ENCODE peak calls at places on chromosomes 11 and 22, in nine cellular contexts. F is T-helper 17 cell; X is naive thymus-derived CD8-positive, alpha-beta T cell; G is natural killer cell; N is CD8-positive, alpha-beta T cell; C is left lobe of liver; D is left lung; I is Right ventricle myocardium superior; Y is body of pancreas. B is an unnamed sample.

GRCh38 chr11:31218847-31219246 is 150.7 kb downstream of the DCDC1 start:
- ATAC-seq in F (no peak), X (no peak), G (no peak), N (no peak), C (no peak), D (no peak), I (no peak), Y (no peak), B (peak)

GRCh38 chr11:5922749-5923426 is 19.2 kb upstream of the OR56A3 start:
- ATAC-seq in F (no peak), X (no peak), G (no peak), N (no peak), C (no peak), D (no peak), I (no peak), Y (no peak), B (peak)

GRCh38 chr11:132541794-132542193 is 990.5 kb downstream of the OPCML start:
- ATAC-seq in F (no peak), X (no peak), G (no peak), N (no peak), C (no peak), D (no peak), I (no peak), Y (no peak), B (no peak)

GRCh38 chr22:22776121-22776520 is 111.5 kb upstream of the IGLL5 start:
- ATAC-seq in F (no peak), X (no peak), G (no peak), N (no peak), C (no peak), D (no peak), I (no peak), Y (no peak), B (no peak)

GRCh38 chr11:78822931-78823423 is 248.3 kb upstream of the NARS2 start:
- ATAC-seq in F (no peak), X (no peak), G (no peak), N (no peak), C (no peak), D (peak), I (peak), Y (peak), B (no peak)

GRCh38 chr11:123233280-123233977 is 38.4 kb upstream of the CLMP start:
- ATAC-seq in F (no peak), X (peak), G (peak), N (peak), C (no peak), D (no peak), I (peak), Y (no peak), B (no peak)

GRCh38 chr22:50281957-50282356 is 11.8 kb upstream of the MAPK11 start:
- ATAC-seq in F (no peak), X (no peak), G (no peak), N (no peak), C (peak), D (peak), I (peak), Y (peak), B (peak)

GRCh38 chr22:36628561-36629060 is 74.9 kb downstream of the CACNG2 start:
- ATAC-seq in F (no peak), X (no peak), G (no peak), N (no peak), C (no peak), D (no peak), I (no peak), Y (no peak), B (no peak)

GRCh38 chr11:109236696-109237095 is 185.3 kb upstream of the C11orf87 start:
- ATAC-seq in F (no peak), X (no peak), G (no peak), N (no peak), C (no peak), D (peak), I (no peak), Y (peak), B (peak)

GRCh38 chr11:110173775-110174644 is 80.8 kb downstream of the ZC3H12C start:
- ATAC-seq in F (peak), X (peak), G (peak), N (peak), C (peak), D (peak), I (peak), Y (peak), B (peak)

GRCh38 chr11:7462706-7463105 is 22.6 kb upstream of the OLFML1 start:
- ATAC-seq in F (no peak), X (no peak), G (no peak), N (no peak), C (no peak), D (no peak), I (no peak), Y (no peak), B (no peak)

GRCh38 chr11:44877908-44878459 is 72.7 kb downstream of the TP53I11 start:
- ATAC-seq in F (no peak), X (no peak), G (no peak), N (no peak), C (no peak), D (no peak), I (no peak), Y (no peak), B (no peak)

GRCh38 chr11:134663506-134664313 is 251.7 kb upstream of the B3GAT1 start:
- ATAC-seq in F (no peak), X (no peak), G (no peak), N (no peak), C (no peak), D (no peak), I (no peak), Y (no peak), B (no peak)

GRCh38 chr11:78711732-78712131 is 137.1 kb upstream of the NARS2 start:
- ATAC-seq in F (no peak), X (no peak), G (no peak), N (no peak), C (no peak), D (no peak), I (no peak), Y (no peak), B (no peak)

GRCh38 chr11:48055292-48056132 is 75.2 kb downstream of the PTPRJ start:
- ATAC-seq in F (peak), X (peak), G (peak), N (peak), C (peak), D (peak), I (no peak), Y (peak), B (peak)

GRCh38 chr22:23583836-23584235 is 3.7 kb upstream of the IGLL1 start:
- ATAC-seq in F (no peak), X (no peak), G (no peak), N (no peak), C (no peak), D (no peak), I (no peak), Y (no peak), B (peak)

GRCh38 chr11:3095712-3096361 is 38.6 kb upstream of the CARS1 start:
- ATAC-seq in F (no peak), X (no peak), G (no peak), N (no peak), C (no peak), D (peak), I (peak), Y (peak), B (no peak)

GRCh38 chr11:4098026-4098621 is 3.5 kb downstream of the RRM1 start:
- ATAC-seq in F (no peak), X (no peak), G (no peak), N (no peak), C (no peak), D (no peak), I (no peak), Y (no peak), B (no peak)

GRCh38 chr22:23847991-23848864 is 9.4 kb upstream of the DERL3 start:
- ATAC-seq in F (no peak), X (no peak), G (no peak), N (no peak), C (no peak), D (no peak), I (no peak), Y (no peak), B (no peak)

GRCh38 chr11:102637731-102638130 is 12.6 kb upstream of the MMP20 start:
- ATAC-seq in F (no peak), X (no peak), G (no peak), N (no peak), C (peak), D (peak), I (no peak), Y (no peak), B (peak)

GRCh38 chr11:43868852-43869567 is 11.6 kb upstream of the ALKBH3 start:
- ATAC-seq in F (peak), X (peak), G (peak), N (peak), C (peak), D (peak), I (no peak), Y (no peak), B (no peak)

GRCh38 chr22:37020192-37020479 is 594 bp downstream of the MPST start:
- ATAC-seq in F (no peak), X (no peak), G (peak), N (no peak), C (peak), D (peak), I (peak), Y (peak), B (peak)

GRCh38 chr11:103529217-103529684 is 420.0 kb downstream of the DYNC2H1 start:
- ATAC-seq in F (no peak), X (no peak), G (no peak), N (no peak), C (no peak), D (no peak), I (peak), Y (no peak), B (peak)

GRCh38 chr11:73317803-73318202 is 9.7 kb downstream of the ARHGEF17 start:
- ATAC-seq in F (no peak), X (no peak), G (no peak), N (no peak), C (no peak), D (no peak), I (peak), Y (no peak), B (no peak)

GRCh38 chr11:101446238-101446637 is 137.6 kb downstream of the TRPC6 start:
- ATAC-seq in F (no peak), X (no peak), G (no peak), N (no peak), C (no peak), D (no peak), I (no peak), Y (no peak), B (no peak)

GRCh38 chr11:82045748-82046457 is 687.8 kb downstream of the FAM181B start:
- ATAC-seq in F (no peak), X (no peak), G (no peak), N (no peak), C (no peak), D (no peak), I (no peak), Y (no peak), B (no peak)

GRCh38 chr22:50057868-50058311 is at the start of gene TTLL8:
- ATAC-seq in F (no peak), X (peak), G (no peak), N (no peak), C (no peak), D (no peak), I (no peak), Y (no peak), B (no peak)

GRCh38 chr11:91761406-91762027 is 463.1 kb upstream of the FAT3 start:
- ATAC-seq in F (no peak), X (no peak), G (no peak), N (no peak), C (no peak), D (no peak), I (no peak), Y (no peak), B (no peak)

GRCh38 chr11:61515686-61516085 is 7.1 kb downstream of the LRRC10B start:
- ATAC-seq in F (no peak), X (no peak), G (no peak), N (no peak), C (no peak), D (no peak), I (no peak), Y (no peak), B (no peak)

GRCh38 chr11:8056810-8057463 is 24.1 kb upstream of the TUB start:
- ATAC-seq in F (no peak), X (no peak), G (no peak), N (no peak), C (peak), D (peak), I (peak), Y (peak), B (no peak)

GRCh38 chr11:11535611-11536010 is 86.2 kb downstream of the GALNT18 start:
- ATAC-seq in F (no peak), X (no peak), G (no peak), N (no peak), C (peak), D (no peak), I (no peak), Y (no peak), B (peak)